ENCODE peak calls at places on chromosomes 4 and X, in five cellular contexts. One of them, this sample, is unnamed.

GRCh38 chr4:157121396-157121795 is 45.4 kb downstream of the GLRB start:
- DNase-seq in SJSA1: no peak
- DNase-seq in dorsolateral prefrontal cortex: no peak
- DNase-seq in tibial artery: no peak
- DNase-seq in tibial nerve: no peak
- DNase-seq in this sample: no peak

GRCh38 chrX:124256209-124256608 is 76.3 kb upstream of the TEX13D start:
- DNase-seq in tibial nerve: no peak
- DNase-seq in SJSA1: no peak
- DNase-seq in tibial artery: no peak
- DNase-seq in dorsolateral prefrontal cortex: no peak
- DNase-seq in this sample: no peak

GRCh38 chrX:129665916-129666644 is 11.3 kb upstream of the APLN start:
- DNase-seq in tibial nerve: no peak
- DNase-seq in tibial artery: no peak
- DNase-seq in dorsolateral prefrontal cortex: no peak
- DNase-seq in SJSA1: peak; percentile 86
- DNase-seq in this sample: no peak

GRCh38 chr4:40196724-40197281 is at the start of gene RHOH:
- DNase-seq in SJSA1: no peak
- DNase-seq in dorsolateral prefrontal cortex: no peak
- DNase-seq in tibial nerve: no peak
- DNase-seq in tibial artery: no peak
- DNase-seq in this sample: no peak

GRCh38 chrX:46569621-46570020 is 3.9 kb upstream of the CHST7 start:
- DNase-seq in SJSA1: no peak
- DNase-seq in tibial nerve: no peak
- DNase-seq in tibial artery: no peak
- DNase-seq in dorsolateral prefrontal cortex: no peak
- DNase-seq in this sample: no peak

GRCh38 chr4:133618963-133619362 is 469.9 kb downstream of the PCDH10 start:
- DNase-seq in SJSA1: no peak
- DNase-seq in tibial nerve: no peak
- DNase-seq in dorsolateral prefrontal cortex: no peak
- DNase-seq in tibial artery: no peak
- DNase-seq in this sample: no peak

GRCh38 chrX:16119353-16120220 is 3.8 kb upstream of the GRPR start:
- DNase-seq in tibial artery: no peak
- DNase-seq in tibial nerve: no peak
- DNase-seq in dorsolateral prefrontal cortex: no peak
- DNase-seq in SJSA1: no peak
- DNase-seq in this sample: no peak

GRCh38 chr4:183738081-183738673 is 79.1 kb downstream of the TRAPPC11 start:
- DNase-seq in SJSA1: no peak
- DNase-seq in tibial nerve: no peak
- DNase-seq in tibial artery: no peak
- DNase-seq in dorsolateral prefrontal cortex: no peak
- DNase-seq in this sample: no peak

GRCh38 chr4:92266521-92266920 is 37.2 kb upstream of the GRID2 start:
- DNase-seq in dorsolateral prefrontal cortex: no peak
- DNase-seq in tibial nerve: no peak
- DNase-seq in tibial artery: no peak
- DNase-seq in SJSA1: no peak
- DNase-seq in this sample: no peak

GRCh38 chrX:28391528-28391927 is 195.7 kb upstream of the IL1RAPL1 start:
- DNase-seq in SJSA1: no peak
- DNase-seq in tibial nerve: no peak
- DNase-seq in dorsolateral prefrontal cortex: no peak
- DNase-seq in tibial artery: no peak
- DNase-seq in this sample: no peak

DNA sequence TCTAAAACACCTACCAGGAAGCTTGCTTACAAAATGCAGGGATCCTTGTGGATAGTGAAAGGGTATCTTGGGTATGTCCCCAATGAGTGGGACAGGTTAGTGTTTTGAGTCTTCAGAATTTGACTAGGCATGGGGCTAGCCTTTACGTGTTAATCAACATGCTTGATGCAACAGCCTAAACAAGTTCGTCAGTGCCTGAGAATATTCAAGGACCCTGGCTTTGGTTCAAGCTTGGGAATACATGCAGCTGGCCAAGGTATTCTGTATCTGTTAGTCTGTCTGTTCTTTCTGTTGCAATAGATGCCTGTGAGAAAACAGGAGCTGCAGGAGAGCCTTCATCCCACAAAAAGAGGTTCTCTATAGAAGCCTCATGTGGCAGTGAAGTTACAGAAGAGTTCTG is 149.5 kb downstream of the CCNG2 start:
- DNase-seq in tibial artery: no peak
- DNase-seq in dorsolateral prefrontal cortex: no peak
- DNase-seq in SJSA1: no peak
- DNase-seq in tibial nerve: no peak
- DNase-seq in this sample: no peak
- H3K27ac ChIP-seq in tibial artery: no peak overlapping the region
- H3K27ac ChIP-seq in dorsolateral prefrontal cortex: no peak overlapping the region
- H3K27ac ChIP-seq in SJSA1: no peak overlapping the region
- H3K27ac ChIP-seq in tibial nerve: no peak overlapping the region
- H3K27ac ChIP-seq in this sample: no peak overlapping the region

DNA sequence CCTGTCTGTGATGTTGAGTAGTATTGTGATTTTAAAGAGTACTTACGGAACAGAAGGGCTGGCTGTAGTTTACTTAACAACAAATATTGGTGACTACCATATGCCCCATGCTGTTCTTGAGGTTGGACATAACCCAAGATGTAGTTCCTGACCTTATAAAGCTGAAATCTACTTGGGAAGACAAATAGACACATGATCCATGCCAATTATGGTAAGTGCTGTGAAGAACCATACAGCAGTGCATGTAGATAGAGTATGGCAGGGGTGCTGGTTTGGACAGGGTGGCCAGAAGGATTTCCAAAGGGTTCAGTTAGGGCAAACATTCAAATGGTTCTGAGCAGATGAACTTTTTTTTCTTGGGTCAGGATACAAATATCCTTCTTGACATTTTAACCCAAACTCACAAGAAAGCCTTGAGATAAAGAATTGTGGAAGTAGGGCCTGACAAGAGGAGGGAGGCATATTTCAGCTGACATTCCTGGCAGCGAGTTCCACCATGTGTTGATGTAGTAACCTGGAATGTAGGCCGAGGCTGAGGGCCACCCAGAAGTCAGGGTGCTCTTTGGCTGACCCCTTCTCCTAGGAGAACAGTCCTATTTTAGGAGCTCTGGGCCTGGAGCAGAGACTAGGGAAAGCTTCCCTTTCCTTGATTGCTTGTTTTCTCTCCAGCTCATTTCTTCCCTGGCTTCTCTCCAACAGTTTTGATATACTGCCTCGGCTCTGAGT is 74.2 kb downstream of the FREM3 start:
- DNase-seq in tibial artery: peak; percentile 89
- DNase-seq in dorsolateral prefrontal cortex: no peak
- DNase-seq in SJSA1: peak; percentile 71
- DNase-seq in tibial nerve: peak; percentile 89
- DNase-seq in this sample: no peak
- H3K27ac ChIP-seq in tibial artery: peak overlapping the region; percentile 61
- H3K27ac ChIP-seq in dorsolateral prefrontal cortex: no peak overlapping the region
- H3K27ac ChIP-seq in SJSA1: peak overlapping the region; percentile 28
- H3K27ac ChIP-seq in tibial nerve: no peak overlapping the region
- H3K27ac ChIP-seq in this sample: no peak overlapping the region

DNA sequence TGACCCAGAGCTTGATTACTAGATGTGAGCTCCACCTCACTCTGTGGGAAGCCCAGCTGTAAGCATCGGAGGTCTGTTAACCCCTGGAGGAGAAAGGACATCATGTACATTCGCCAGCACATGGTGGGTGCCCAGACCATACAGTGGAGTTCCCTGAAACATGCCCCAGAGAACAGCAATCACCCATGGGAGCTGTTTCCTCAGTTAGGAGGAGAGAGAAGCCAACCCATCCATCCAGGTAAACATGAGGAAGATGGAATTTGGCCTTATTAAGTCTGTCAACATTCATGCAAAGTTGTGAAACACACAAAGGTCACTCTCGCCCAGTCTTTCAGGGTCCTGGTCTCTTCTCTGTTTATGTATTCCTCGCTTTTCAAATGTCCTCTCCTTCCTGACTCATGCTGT is 354.7 kb downstream of the ANK2 start:
- DNase-seq in SJSA1: no peak
- DNase-seq in dorsolateral prefrontal cortex: no peak
- DNase-seq in tibial nerve: no peak
- DNase-seq in tibial artery: no peak
- DNase-seq in this sample: no peak
- H3K27ac ChIP-seq in SJSA1: no peak overlapping the region
- H3K27ac ChIP-seq in dorsolateral prefrontal cortex: no peak overlapping the region
- H3K27ac ChIP-seq in tibial nerve: no peak overlapping the region
- H3K27ac ChIP-seq in tibial artery: no peak overlapping the region
- H3K27ac ChIP-seq in this sample: no peak overlapping the region

GRCh38 chr4:121764702-121765367 is at the start of gene SMIM43:
- DNase-seq in dorsolateral prefrontal cortex: no peak
- DNase-seq in tibial artery: no peak
- DNase-seq in SJSA1: no peak
- DNase-seq in tibial nerve: no peak
- DNase-seq in this sample: no peak
- H3K27ac ChIP-seq in dorsolateral prefrontal cortex: no peak within 1 kb of the TSS
- H3K27ac ChIP-seq in tibial artery: no peak within 1 kb of the TSS
- H3K27ac ChIP-seq in SJSA1: no peak within 1 kb of the TSS
- H3K27ac ChIP-seq in tibial nerve: no peak within 1 kb of the TSS
- H3K27ac ChIP-seq in this sample: no peak within 1 kb of the TSS

DNA sequence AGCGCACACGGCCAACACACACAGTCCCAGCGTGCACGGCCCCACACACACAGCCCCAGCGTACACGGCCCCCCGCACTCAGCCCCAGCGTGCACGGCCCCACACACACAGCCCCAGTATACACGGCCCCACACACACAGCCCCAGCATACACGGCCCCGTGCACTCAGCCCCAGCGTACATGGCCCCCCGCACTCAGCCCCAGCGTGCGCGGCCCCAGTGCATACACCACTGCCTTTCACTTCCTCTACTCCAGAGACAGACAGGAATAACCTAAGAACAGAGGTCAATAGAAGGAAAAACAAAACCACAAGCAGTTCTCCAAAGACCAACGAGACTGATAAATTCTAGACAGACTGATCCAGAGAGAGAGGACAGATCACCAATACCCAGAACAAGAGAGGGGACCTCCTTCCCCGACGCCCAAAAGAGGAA is 17.1 kb downstream of the GAK start:
- DNase-seq in dorsolateral prefrontal cortex: peak; percentile 16
- DNase-seq in tibial nerve: no peak
- DNase-seq in SJSA1: no peak
- DNase-seq in tibial artery: peak; percentile 49
- DNase-seq in this sample: no peak
- H3K27ac ChIP-seq in dorsolateral prefrontal cortex: no peak overlapping the region
- H3K27ac ChIP-seq in tibial nerve: no peak overlapping the region
- H3K27ac ChIP-seq in SJSA1: no peak overlapping the region
- H3K27ac ChIP-seq in tibial artery: no peak overlapping the region
- H3K27ac ChIP-seq in this sample: no peak overlapping the region

DNA sequence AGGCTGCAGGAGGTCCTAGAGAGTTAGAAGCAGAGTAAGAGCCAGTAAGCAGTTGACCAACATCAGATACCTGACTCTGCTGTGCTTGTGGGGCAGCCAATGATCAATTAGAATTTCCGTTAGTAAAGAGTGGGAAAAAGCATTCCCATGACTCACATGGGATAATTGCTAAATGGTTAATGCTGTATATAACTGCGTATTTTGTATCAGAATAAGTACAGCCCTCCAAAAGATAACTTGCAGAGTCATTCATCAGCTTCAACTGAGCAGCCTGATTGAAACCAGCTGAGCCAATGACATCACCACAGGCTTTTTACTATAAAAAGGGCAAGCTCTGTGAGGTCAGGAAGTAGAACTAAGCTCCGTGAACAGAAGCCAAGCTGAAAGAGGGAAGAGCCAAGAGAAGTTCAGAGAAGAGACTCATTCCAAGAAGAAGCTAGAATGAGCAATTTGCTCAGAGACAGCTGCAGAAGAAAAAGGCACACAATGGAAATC is 67.9 kb downstream of the PPP3CA start:
- DNase-seq in tibial nerve: peak; percentile 48
- DNase-seq in dorsolateral prefrontal cortex: no peak
- DNase-seq in tibial artery: no peak
- DNase-seq in SJSA1: peak; percentile 60
- DNase-seq in this sample: no peak
- H3K27ac ChIP-seq in tibial nerve: no peak overlapping the region
- H3K27ac ChIP-seq in dorsolateral prefrontal cortex: no peak overlapping the region
- H3K27ac ChIP-seq in tibial artery: no peak overlapping the region
- H3K27ac ChIP-seq in SJSA1: peak overlapping the region; percentile 6
- H3K27ac ChIP-seq in this sample: no peak overlapping the region

GRCh38 chr4:31051151-31051550 is 331.0 kb downstream of the PCDH7 start:
- DNase-seq in tibial nerve: no peak
- DNase-seq in tibial artery: no peak
- DNase-seq in SJSA1: no peak
- DNase-seq in dorsolateral prefrontal cortex: no peak
- DNase-seq in this sample: no peak
- H3K27ac ChIP-seq in tibial nerve: no peak overlapping the region
- H3K27ac ChIP-seq in tibial artery: no peak overlapping the region
- H3K27ac ChIP-seq in SJSA1: no peak overlapping the region
- H3K27ac ChIP-seq in dorsolateral prefrontal cortex: no peak overlapping the region
- H3K27ac ChIP-seq in this sample: no peak overlapping the region

GRCh38 chr4:155789391-155789790 is 30.6 kb downstream of the GUCY1B1 start:
- DNase-seq in SJSA1: no peak
- DNase-seq in tibial nerve: no peak
- DNase-seq in dorsolateral prefrontal cortex: no peak
- DNase-seq in tibial artery: no peak
- DNase-seq in this sample: no peak

GRCh38 chr4:155784637-155785036 is 25.8 kb downstream of the GUCY1B1 start:
- DNase-seq in dorsolateral prefrontal cortex: no peak
- DNase-seq in SJSA1: no peak
- DNase-seq in tibial artery: no peak
- DNase-seq in tibial nerve: no peak
- DNase-seq in this sample: no peak

GRCh38 chr4:155787113-155787710 is 28.4 kb downstream of the GUCY1B1 start:
- DNase-seq in dorsolateral prefrontal cortex: no peak
- DNase-seq in SJSA1: no peak
- DNase-seq in tibial nerve: peak; percentile 24
- DNase-seq in tibial artery: no peak
- DNase-seq in this sample: no peak

GRCh38 chr4:155781432-155781831 is 22.6 kb downstream of the GUCY1B1 start:
- DNase-seq in tibial nerve: no peak
- DNase-seq in SJSA1: no peak
- DNase-seq in tibial artery: no peak
- DNase-seq in dorsolateral prefrontal cortex: no peak
- DNase-seq in this sample: no peak

GRCh38 chr4:155785828-155786227 is 27.0 kb downstream of the GUCY1B1 start:
- DNase-seq in tibial nerve: no peak
- DNase-seq in tibial artery: no peak
- DNase-seq in SJSA1: no peak
- DNase-seq in dorsolateral prefrontal cortex: no peak
- DNase-seq in this sample: no peak
- H3K27ac ChIP-seq in tibial nerve: no peak overlapping the region
- H3K27ac ChIP-seq in tibial artery: no peak overlapping the region
- H3K27ac ChIP-seq in SJSA1: no peak overlapping the region
- H3K27ac ChIP-seq in dorsolateral prefrontal cortex: no peak overlapping the region
- H3K27ac ChIP-seq in this sample: no peak overlapping the region

DNA sequence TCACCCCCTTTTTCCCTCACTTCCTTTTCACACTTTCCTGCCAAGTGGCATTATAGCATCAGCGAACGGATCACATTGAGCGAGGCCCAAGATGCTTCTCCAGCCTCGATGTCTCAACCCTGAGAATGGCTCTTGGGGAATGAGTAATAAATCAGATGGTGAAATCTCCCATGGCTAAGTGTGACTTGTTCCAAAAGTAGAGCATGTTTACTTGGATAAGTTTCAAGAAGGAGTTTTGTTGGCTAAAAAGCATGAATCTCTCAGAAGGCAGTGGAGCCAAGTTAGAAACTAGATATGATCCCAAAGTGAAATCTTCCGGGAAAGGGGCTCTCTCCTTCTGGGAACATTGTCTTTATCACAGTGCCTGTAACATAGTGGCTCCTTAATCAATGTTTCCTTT is 316.3 kb downstream of the CAMK2D start:
- DNase-seq in SJSA1: no peak
- DNase-seq in tibial nerve: peak; percentile 72
- DNase-seq in tibial artery: peak; percentile 86
- DNase-seq in dorsolateral prefrontal cortex: no peak
- DNase-seq in this sample: no peak
- H3K27ac ChIP-seq in SJSA1: peak overlapping the region; percentile 18
- H3K27ac ChIP-seq in tibial nerve: no peak overlapping the region
- H3K27ac ChIP-seq in tibial artery: peak overlapping the region; percentile 68
- H3K27ac ChIP-seq in dorsolateral prefrontal cortex: no peak overlapping the region
- H3K27ac ChIP-seq in this sample: no peak overlapping the region